ENCODE peak calls at places on chromosomes 11 and 22, in four cellular contexts. Y is GM10248; Z is activated naive CD8-positive, alpha-beta T cell treated with anti-CD3 and anti-CD28 coated beads, Interleukin-2, amount 50 U/mL, for 24 hours; M is myocyte. H is an unnamed sample.

GRCh38 chr11:16613401-16614381 is 124.8 kb upstream of the C11orf58 start:
- DNase-seq in M (peak), Y (peak), Z (peak), H (peak)

GRCh38 chr22:31490496-31490925 is 869 bp upstream of the EIF4ENIF1 start:
- DNase-seq in Z (peak), M (peak), Y (peak), H (peak)

GRCh38 chr11:11568651-11569229 is 53.1 kb downstream of the GALNT18 start:
- DNase-seq in Z (no peak), Y (no peak), M (no peak), H (no peak)

GRCh38 chr11:15816270-15816871 is 540.0 kb downstream of the SOX6 start:
- DNase-seq in Z (no peak), Y (no peak), M (peak), H (no peak)

GRCh38 chr22:45977003-45977395 is at the start of gene WNT7B:
- DNase-seq in Z (no peak), Y (no peak), M (no peak), H (peak)

GRCh38 chr11:131914299-131914902 is 544.0 kb downstream of the NTM start:
- DNase-seq in M (no peak), Z (no peak), Y (no peak), H (no peak)

GRCh38 chr22:28019881-28020861 is 101.1 kb upstream of the PITPNB start:
- DNase-seq in M (peak), Y (peak), Z (peak), H (peak)

GRCh38 chr22:43774318-43774717 is 37.8 kb downstream of the EFCAB6 start:
- DNase-seq in M (no peak), Z (no peak), Y (no peak), H (no peak)

GRCh38 chr22:38831166-38831945 is 12.5 kb downstream of the NPTXR start:
- DNase-seq in Z (no peak), M (no peak), Y (no peak), H (no peak)